ENCODE peak calls at places on chromosomes 11 and 22, in nine cellular contexts. F is cardiac muscle cell; J is stimulated activated CD8-positive, alpha-beta memory T cell treated with anti-CD3 and anti-CD28 coated beads, Interleukin-12 subunit alpha, Interleukin-12 subunit beta, amount 100 ng/mL, for 4 hours; Z is GF-D8; I is Right ventricle myocardium superior; G is head of caudate nucleus; R is adrenal gland; W is GM04504; Y is naive thymus-derived CD4-positive, alpha-beta T cell. V is an unnamed sample.

GRCh38 chr11:122293298-122294023 is 177.4 kb upstream of the BLID start:
- DNase-seq in R (peak), I (no peak), G (peak), W (no peak), F (peak), Z (peak), J (no peak), Y (no peak), V (no peak)

GRCh38 chr11:13224324-13224723 is 53.3 kb upstream of the BMAL1 start:
- DNase-seq in W (no peak), R (no peak), F (no peak), G (no peak), I (no peak), Z (no peak), Y (no peak), J (no peak), V (no peak)

GRCh38 chr22:27420817-27421361 is 380.7 kb downstream of the MN1 start:
- DNase-seq in W (peak), Z (no peak), G (peak), F (peak), I (peak), Y (no peak), R (peak), J (no peak), V (no peak)

GRCh38 chr11:44760917-44761545 is 34.3 kb downstream of the TSPAN18 start:
- DNase-seq in W (peak), G (no peak), R (peak), J (no peak), I (peak), F (peak), Y (no peak), Z (no peak), V (no peak)

GRCh38 chr22:46318576-46318975 is 16.9 kb upstream of the TRMU start:
- DNase-seq in Y (no peak), I (no peak), J (no peak), G (no peak), F (no peak), Z (no peak), W (no peak), R (no peak), V (no peak)

GRCh38 chr11:133157180-133157579 is 375.1 kb downstream of the OPCML start:
- DNase-seq in R (no peak), W (no peak), I (peak), Y (no peak), F (peak), Z (no peak), J (no peak), G (no peak), V (no peak)

GRCh38 chr22:29219881-29220670 is 14.4 kb downstream of the EMID1 start:
- DNase-seq in I (peak), W (no peak), Z (no peak), J (no peak), G (no peak), Y (no peak), F (no peak), R (no peak), V (no peak)

GRCh38 chr22:30178180-30179126 is 68.1 kb downstream of the LIF start:
- DNase-seq in J (no peak), Y (peak), W (no peak), G (no peak), I (no peak), F (no peak), R (no peak), Z (no peak), V (no peak)

GRCh38 chr22:47587861-47588582 is 825.6 kb downstream of the TBC1D22A start:
- DNase-seq in F (no peak), G (no peak), Y (no peak), W (no peak), R (no peak), Z (no peak), J (no peak), I (no peak), V (no peak)

GRCh38 chr11:78798567-78799170 is 224.0 kb upstream of the NARS2 start:
- DNase-seq in F (peak), I (peak), Z (no peak), W (no peak), R (peak), J (no peak), G (peak), Y (no peak), V (no peak)

GRCh38 chr11:67303989-67304411 is 670 bp downstream of the SSH3 start:
- DNase-seq in G (no peak), Y (peak), I (peak), Z (no peak), F (peak), R (no peak), J (no peak), W (no peak), V (no peak)

GRCh38 chr22:29167032-29167911 is 38.4 kb upstream of the EMID1 start:
- DNase-seq in Y (peak), F (no peak), G (no peak), W (no peak), R (no peak), J (peak), Z (peak), I (no peak), V (no peak)

GRCh38 chr11:64970731-64971151 is 1.2 kb downstream of the MAJIN start:
- DNase-seq in I (no peak), J (no peak), F (no peak), W (no peak), Z (no peak), Y (peak), G (no peak), R (no peak), V (no peak)

GRCh38 chr11:93209476-93209875 is 11.7 kb upstream of the SLC36A4 start:
- DNase-seq in Y (no peak), F (peak), J (no peak), W (no peak), Z (no peak), I (no peak), G (no peak), R (no peak), V (no peak)

GRCh38 chr22:37187891-37188761 is at the start of gene C1QTNF6:
- DNase-seq in Y (no peak), R (peak), Z (no peak), W (no peak), I (peak), G (no peak), F (peak), J (no peak), V (no peak)

GRCh38 chr11:118531597-118532084 is 649 bp downstream of the TMEM25 start:
- DNase-seq in F (no peak), Z (no peak), I (no peak), G (no peak), Y (no peak), J (no peak), R (no peak), W (no peak), V (no peak)

GRCh38 chr11:6498121-6498520 is 1.0 kb downstream of the DNHD1 start:
- DNase-seq in W (peak), J (no peak), Z (no peak), I (no peak), F (peak), G (no peak), Y (no peak), R (no peak), V (no peak)

GRCh38 chr22:20509344-20510047 is 2.1 kb downstream of the MED15 start:
- DNase-seq in F (peak), G (peak), J (no peak), Z (peak), R (peak), Y (peak), W (peak), I (peak), V (no peak)

GRCh38 chr22:48393041-48393370 is 1434.7 kb downstream of the BRD1 start:
- DNase-seq in G (peak), W (no peak), I (no peak), Y (no peak), J (no peak), Z (no peak), F (no peak), R (no peak), V (no peak)

GRCh38 chr11:106422585-106422984 is 345.1 kb downstream of the AASDHPPT start:
- DNase-seq in I (no peak), F (no peak), W (no peak), Y (no peak), J (no peak), Z (no peak), R (no peak), G (no peak), V (no peak)

V was measured in NCI-H2107.